ENCODE peak calls at places on chromosomes 5 and 9, in ten cellular contexts. L is hepatocyte, P is tibial nerve, Q is dorsolateral prefrontal cortex, S is HCT116, W is fibroblast of lung, O is PC-3, Z is heart left ventricle, D is pancreas, G is HepG2. Y is an unnamed sample.

GRCh38 chr9:84140535-84141101 is 160.0 kb downstream of the RMI1 start:
- DNase-seq in L (peak; percentile 18), P (no peak), Q (no peak), S (no peak), W (peak; percentile 43), O (no peak), Z (no peak), D (no peak), G (no peak), Y (no peak)

GRCh38 chr5:91495699-91496098 is 112.6 kb upstream of the ARRDC3 start:
- DNase-seq in L (no peak), P (no peak), Q (no peak), S (no peak), W (no peak), O (no peak), Z (no peak), D (no peak), G (no peak), Y (no peak)

GRCh38 chr9:91433180-91433579 is 9.5 kb upstream of the NFIL3 start:
- DNase-seq in L (peak; percentile 76), P (no peak), Q (no peak), S (peak; percentile 78), W (peak; percentile 95), O (peak; percentile 88), Z (no peak), D (no peak), G (peak; percentile 71), Y (peak; percentile 92)

GRCh38 chr5:149549461-149550266 is 1.6 kb downstream of the CSNK1A1 start:
- DNase-seq in L (peak; percentile 61), P (peak; percentile 22), Q (no peak), S (peak; percentile 64), W (peak; percentile 61), O (peak; percentile 49), Z (no peak), D (peak; percentile 34), G (peak; percentile 86), Y (no peak)

GRCh38 chr5:64502181-64502580 is 3.6 kb upstream of the RGS7BP start:
- DNase-seq in L (no peak), P (no peak), Q (no peak), S (no peak), W (no peak), O (no peak), Z (no peak), D (no peak), G (no peak), Y (no peak)

GRCh38 chr9:98142925-98143481 is 24.0 kb upstream of the TRIM14 start:
- DNase-seq in L (no peak), P (no peak), Q (no peak), S (no peak), W (no peak), O (no peak), Z (no peak), D (no peak), G (no peak), Y (no peak)

GRCh38 chr9:100884518-100884917 is 144.0 kb upstream of the PLPPR1 start:
- DNase-seq in L (peak; percentile 11), P (no peak), Q (no peak), S (no peak), W (no peak), O (no peak), Z (no peak), D (no peak), G (no peak), Y (no peak)

GRCh38 chr9:69097053-69097452 is 61.5 kb downstream of the FXN start:
- DNase-seq in L (peak; percentile 59), P (no peak), Q (no peak), S (no peak), W (peak; percentile 85), O (no peak), Z (no peak), D (no peak), G (no peak), Y (peak; percentile 84)

GRCh38 chr5:77285442-77285841 is 75.0 kb downstream of the PDE8B start:
- DNase-seq in L (no peak), P (no peak), Q (no peak), S (no peak), W (no peak), O (no peak), Z (no peak), D (no peak), G (no peak), Y (no peak)

DNA sequence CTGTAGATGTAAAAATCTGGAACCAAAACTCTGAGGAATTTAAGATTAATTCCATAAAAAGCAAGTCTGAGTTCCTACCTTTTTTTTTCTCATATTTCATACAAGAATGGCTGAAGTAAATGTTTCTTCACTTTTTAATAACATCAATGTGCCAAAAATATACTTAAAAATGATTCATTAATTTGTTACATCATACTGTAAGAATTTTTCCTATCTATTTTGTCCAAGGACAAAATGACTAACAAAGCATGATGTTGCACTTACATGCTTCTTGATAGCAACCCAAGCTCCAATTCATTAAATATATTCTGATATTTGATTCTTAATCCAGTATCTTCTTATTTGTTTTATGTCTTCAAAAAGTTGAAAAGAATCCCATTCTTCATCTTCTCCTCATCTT is 988.3 kb downstream of the TLE1 start:
- DNase-seq in L (no peak), P (no peak), Q (no peak), S (no peak), W (no peak), O (no peak), Z (no peak), D (no peak), G (no peak), Y (no peak)
- H3K27ac ChIP-seq in L (no peak overlapping the region), P (no peak overlapping the region), Q (no peak overlapping the region), S (no peak overlapping the region), W (no peak overlapping the region), O (no peak overlapping the region), Z (no peak overlapping the region), D (no peak overlapping the region), G (no peak overlapping the region), Y (no peak overlapping the region)

DNA sequence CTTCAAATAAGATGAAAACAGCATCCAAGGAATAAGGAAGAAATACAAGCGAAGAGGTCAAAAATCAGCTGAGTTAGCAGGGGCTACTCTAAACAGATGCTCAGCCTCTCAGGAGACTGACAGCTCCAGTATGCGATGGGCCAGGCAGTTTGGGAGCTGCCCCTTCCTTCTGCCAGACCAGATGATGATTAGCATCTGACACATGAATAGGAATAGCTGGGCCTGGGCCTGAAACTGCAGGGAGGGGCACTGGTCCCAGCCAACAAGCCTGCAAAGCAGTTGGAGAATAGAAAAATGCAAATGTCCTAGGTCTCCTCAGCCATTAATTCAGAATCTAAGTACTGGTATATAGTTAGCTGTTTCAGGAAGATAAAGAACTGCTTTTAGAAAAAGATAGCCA is 13.1 kb upstream of the MAP3K1 start:
- DNase-seq in L (no peak), P (no peak), Q (no peak), S (no peak), W (no peak), O (no peak), Z (no peak), D (no peak), G (no peak), Y (no peak)
- H3K27ac ChIP-seq in L (no peak overlapping the region), P (no peak overlapping the region), Q (no peak overlapping the region), S (no peak overlapping the region), W (no peak overlapping the region), O (no peak overlapping the region), Z (no peak overlapping the region), D (no peak overlapping the region), G (no peak overlapping the region), Y (no peak overlapping the region)

DNA sequence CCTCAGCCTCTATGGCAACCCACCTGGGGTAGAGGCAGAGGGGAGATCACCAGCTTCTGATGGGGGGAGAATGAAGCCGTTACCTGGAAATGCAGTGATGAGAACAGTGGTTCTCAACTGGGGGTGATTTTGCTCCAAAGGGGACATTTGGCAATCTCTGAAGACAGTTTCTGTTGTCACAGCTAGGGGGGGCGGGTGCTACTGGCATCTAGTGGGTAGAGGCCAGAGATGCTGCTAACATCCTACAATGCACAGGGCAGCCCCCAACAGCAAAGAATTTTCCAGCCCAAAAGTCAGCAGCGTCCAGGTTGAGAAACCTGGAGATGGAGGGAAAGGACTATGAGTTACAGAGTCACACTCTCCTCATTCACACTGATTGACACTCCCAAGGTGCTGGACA is 84.5 kb downstream of the FGF1 start:
- DNase-seq in L (no peak), P (no peak), Q (no peak), S (no peak), W (no peak), O (no peak), Z (no peak), D (no peak), G (no peak), Y (no peak)
- H3K27ac ChIP-seq in L (peak overlapping the region; percentile 54), P (peak overlapping the region; percentile 45), Q (peak overlapping the region; percentile 59), S (no peak overlapping the region), W (no peak overlapping the region), O (no peak overlapping the region), Z (peak overlapping the region; percentile 47), D (no peak overlapping the region), G (no peak overlapping the region), Y (no peak overlapping the region)

GRCh38 chr5:177595991-177596774 is 3.7 kb upstream of the B4GALT7 start:
- DNase-seq in L (no peak), P (no peak), Q (no peak), S (no peak), W (no peak), O (no peak), Z (no peak), D (no peak), G (no peak), Y (no peak)

GRCh38 chr5:177600458-177601018 is 606 bp downstream of the B4GALT7 start:
- DNase-seq in L (no peak), P (no peak), Q (no peak), S (no peak), W (no peak), O (peak; percentile 24), Z (no peak), D (no peak), G (no peak), Y (no peak)

GRCh38 chr5:177596775-177597238 is 3.1 kb upstream of the B4GALT7 start:
- DNase-seq in L (no peak), P (no peak), Q (no peak), S (no peak), W (no peak), O (no peak), Z (no peak), D (no peak), G (no peak), Y (no peak)

GRCh38 chr5:177601126-177601525 is 1.2 kb downstream of the B4GALT7 start:
- DNase-seq in L (no peak), P (no peak), Q (no peak), S (no peak), W (no peak), O (no peak), Z (no peak), D (no peak), G (no peak), Y (no peak)

DNA sequence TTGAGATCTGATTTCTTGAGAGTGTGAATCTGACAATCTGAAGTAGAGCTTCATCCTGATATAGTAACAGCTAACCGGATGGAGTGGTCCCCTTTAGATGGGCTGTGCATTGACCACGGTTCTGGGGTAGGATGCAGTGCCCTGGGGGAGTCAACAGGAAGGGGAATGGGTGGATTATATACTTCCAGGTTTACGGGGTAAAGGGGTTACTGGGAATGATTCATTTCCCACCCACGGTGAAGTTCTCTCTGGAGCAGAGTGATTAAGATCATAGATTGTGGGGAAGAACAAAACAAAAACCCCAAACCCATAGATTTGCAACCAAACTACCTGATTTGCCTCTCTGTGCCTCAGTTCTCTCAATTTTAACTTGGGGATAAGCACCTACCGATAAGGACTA is 1.5 kb upstream of the B4GALT7 start:
- DNase-seq in L (no peak), P (no peak), Q (no peak), S (no peak), W (no peak), O (no peak), Z (no peak), D (no peak), G (no peak), Y (no peak)
- H3K27ac ChIP-seq in L (no peak overlapping the region), P (no peak overlapping the region), Q (no peak overlapping the region), S (no peak overlapping the region), W (no peak overlapping the region), O (no peak overlapping the region), Z (no peak overlapping the region), D (no peak overlapping the region), G (no peak overlapping the region), Y (no peak overlapping the region)